ENCODE peak calls at places on chromosome 2, in five cellular contexts. P is PC-3; G is effector memory CD4-positive, alpha-beta T cell; O is lower lobe of right lung; C is heart left ventricle. Y is an unnamed sample. For H3K27me3 and H3K4me1, the result is how much of the 10 kb centered on the place peaks cover.

GRCh38 chr2:241563981-241564595 is 5.5 kb downstream of the BOK start:
- DNase-seq in C (no peak), G (no peak), P (no peak), O (peak), Y (no peak)

GRCh38 chr2:37472959-37473358 is 128.5 kb downstream of the QPCT start:
- DNase-seq in O (peak), C (no peak), P (peak), G (no peak), Y (peak)

GRCh38 chr2:31197669-31198068 is 19.6 kb downstream of the CAPN14 start:
- DNase-seq in P (no peak), O (no peak), C (no peak), G (no peak), Y (no peak)

GRCh38 chr2:119706196-119706595 is 27.2 kb downstream of the TMEM177 start:
- DNase-seq in P (no peak), O (no peak), G (no peak), C (no peak), Y (no peak)

GRCh38 chr2:165794520-165794882 is 454 bp upstream of the GALNT3 start:
- DNase-seq in P (peak), C (peak), G (peak), O (peak), Y (peak)

GRCh38 chr2:65040414-65041261 is 15.6 kb upstream of the CEP68 start:
- DNase-seq in G (peak), O (peak), C (peak), P (peak), Y (peak)

GRCh38 chr2:3265471-3265870 is 112.1 kb downstream of the EIPR1 start:
- DNase-seq in G (no peak), O (no peak), C (no peak), P (no peak), Y (no peak)

GRCh38 chr2:33412920-33413319 is 63.5 kb upstream of the RASGRP3 start:
- DNase-seq in C (peak), P (peak), O (no peak), G (no peak), Y (peak)

GRCh38 chr2:424306-425172 is 136.6 kb upstream of the ALKAL2 start:
- DNase-seq in O (no peak), G (no peak), P (peak), C (no peak), Y (no peak)

GRCh38 chr2:196453613-196454047 is 185.9 kb upstream of the CCDC150 start:
- DNase-seq in O (no peak), P (peak), C (peak), G (no peak), Y (peak)

GRCh38 chr2:54629914-54630609 is 93.4 kb upstream of the EML6 start:
- DNase-seq in P (peak), O (no peak), C (peak), G (no peak), Y (peak)

GRCh38 chr2:62305421-62306176 is 109.7 kb downstream of the B3GNT2 start:
- DNase-seq in G (no peak), P (no peak), O (no peak), C (no peak), Y (peak)

GRCh38 chr2:71813801-71814470 is 333.7 kb downstream of the CYP26B1 start:
- DNase-seq in C (no peak), P (no peak), G (no peak), O (no peak), Y (no peak)

GRCh38 chr2:208466133-208466919 is 59.7 kb downstream of the PTH2R start:
- DNase-seq in G (no peak), C (peak), O (no peak), P (peak), Y (peak)

GRCh38 chr2:56224316-56224715 is 40.5 kb downstream of the CCDC85A start:
- DNase-seq in O (no peak), C (no peak), P (no peak), G (no peak), Y (no peak)

GRCh38 chr2:104853401-104853925 is 452 bp upstream of the POU3F3 start:
- DNase-seq in C (no peak), G (no peak), P (no peak), O (no peak), Y (no peak)
- H3K27me3 ChIP-seq in C (half or more), G (under half), P (half or more), O (half or more), Y (half or more)

DNA sequence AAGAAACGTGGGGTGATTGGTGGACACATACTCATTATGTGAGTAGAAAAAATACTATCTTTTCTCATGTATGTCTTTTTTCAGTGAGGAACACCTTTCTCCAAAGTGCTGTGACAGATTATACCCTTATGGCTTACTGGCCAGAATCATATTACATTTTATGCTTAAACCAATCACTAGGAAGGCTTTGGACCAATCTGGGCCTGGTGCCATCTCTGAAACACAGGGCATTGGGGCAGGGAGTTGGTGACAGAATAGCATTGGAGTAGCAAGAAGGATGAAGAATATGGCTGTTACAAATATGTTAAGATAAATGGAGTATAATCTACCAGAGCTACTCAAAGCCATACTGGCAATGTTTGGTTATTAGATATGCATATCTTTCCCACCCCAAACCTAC is 10.2 kb downstream of the UGP2 start:
- DNase-seq in C (no peak), G (no peak), O (no peak), P (peak), Y (no peak)
- H3K4me1 ChIP-seq in C (under half), G (under half), O (half or more), P (under half), Y (half or more)

GRCh38 chr2:222298000-222298310 is 843 bp downstream of the PAX3 start:
- DNase-seq in C (no peak), G (no peak), O (no peak), P (no peak), Y (no peak)

GRCh38 chr2:222296911-222297599 is 1.7 kb downstream of the PAX3 start:
- DNase-seq in O (no peak), P (no peak), C (no peak), G (no peak), Y (no peak)

GRCh38 chr2:222298311-222299150 is at the start of gene PAX3:
- DNase-seq in G (no peak), P (no peak), C (no peak), O (no peak), Y (peak)

GRCh38 chr2:222296311-222296736 is 2.5 kb downstream of the PAX3 start:
- DNase-seq in P (no peak), C (no peak), G (no peak), O (no peak), Y (no peak)

GRCh38 chr2:222297600-222297935 is 1.2 kb downstream of the PAX3 start:
- DNase-seq in P (no peak), C (no peak), G (no peak), O (no peak), Y (no peak)
- H3K27me3 ChIP-seq in P (half or more), C (half or more), G (half or more), O (half or more), Y (half or more)

GRCh38 chr2:68387408-68388350 is 22.6 kb downstream of the PLEK start:
- DNase-seq in P (no peak), C (no peak), O (no peak), G (no peak), Y (no peak)
- H3K4me1 ChIP-seq in P (under half), C (under half), O (under half), G (under half), Y (under half)

GRCh38 chr2:96116424-96116878 is at the start of gene ADRA2B:
- DNase-seq in C (peak), P (peak), G (peak), O (peak), Y (peak)
- H3K27me3 ChIP-seq in C (under half), P (under half), G (under half), O (under half), Y (under half)

GRCh38 chr2:143698888-143699570 is 569.8 kb downstream of the ARHGAP15 start:
- DNase-seq in C (no peak), O (no peak), P (no peak), G (no peak), Y (no peak)
- H3K4me1 ChIP-seq in C (under half), O (under half), P (under half), G (under half), Y (under half)

Y was measured in cardiac muscle cell.